ENCODE peak calls at places on chromosomes 3 and 15, in five cellular contexts. W is T-helper 9 cell, X is GM12865, J is NCI-H1436, M is tibial artery. L is an unnamed sample.

GRCh38 chr3:24240306-24240705 is 254.3 kb downstream of the THRB start:
- DNase-seq in W (no peak), X (no peak), J (no peak), M (no peak), L (no peak)

GRCh38 chr3:44845528-44846520 is 15.9 kb upstream of the TMEM42 start:
- DNase-seq in W (no peak), X (no peak), J (no peak), M (no peak), L (no peak)

GRCh38 chr3:42535981-42536784 is 33.7 kb downstream of the VIPR1 start:
- DNase-seq in W (peak), X (peak), J (no peak), M (no peak), L (no peak)

GRCh38 chr15:64571857-64572291 is 111.5 kb downstream of the ZNF609 start:
- DNase-seq in W (no peak), X (peak), J (no peak), M (no peak), L (no peak)

GRCh38 chr3:148882288-148882687 is 17.2 kb downstream of the CPA3 start:
- DNase-seq in W (no peak), X (no peak), J (no peak), M (no peak), L (no peak)

GRCh38 chr15:73851679-73852078 is 21.7 kb upstream of the TBC1D21 start:
- DNase-seq in W (peak), X (peak), J (no peak), M (no peak), L (no peak)

GRCh38 chr3:12265558-12265957 is 23.3 kb upstream of the PPARG start:
- DNase-seq in W (no peak), X (no peak), J (no peak), M (no peak), L (no peak)

GRCh38 chr3:153927107-153927506 is 194.1 kb upstream of the ARHGEF26 start:
- DNase-seq in W (no peak), X (peak), J (no peak), M (no peak), L (no peak)

GRCh38 chr3:116517308-116517707 is 72.0 kb upstream of the LSAMP start:
- DNase-seq in W (no peak), X (peak), J (no peak), M (no peak), L (no peak)

GRCh38 chr3:116777181-116777840 is 67.7 kb downstream of the TUSC7 start:
- DNase-seq in W (no peak), X (no peak), J (no peak), M (no peak), L (no peak)

GRCh38 chr15:49131403-49131802 is 24.0 kb downstream of the COPS2 start:
- DNase-seq in W (no peak), X (no peak), J (no peak), M (no peak), L (no peak)

GRCh38 chr15:65869954-65870871 is 922 bp downstream of the RAB11A start:
- DNase-seq in W (no peak), X (peak), J (no peak), M (peak), L (peak)

GRCh38 chr3:44966795-44967278 is 9.1 kb downstream of the ZDHHC3 start:
- DNase-seq in W (no peak), X (peak), J (no peak), M (no peak), L (no peak)

GRCh38 chr15:77986891-77987764 is 90.4 kb downstream of the TBC1D2B start:
- DNase-seq in W (no peak), X (no peak), J (no peak), M (peak), L (no peak)

GRCh38 chr3:180306691-180307090 is 270.0 kb upstream of the PEX5L start:
- DNase-seq in W (no peak), X (no peak), J (no peak), M (no peak), L (no peak)

GRCh38 chr15:97817266-97817890 is 143.1 kb upstream of the ARRDC4 start:
- DNase-seq in W (no peak), X (no peak), J (no peak), M (no peak), L (no peak)

GRCh38 chr15:95495033-95495541 is 835.4 kb upstream of the NR2F2 start:
- DNase-seq in W (no peak), X (no peak), J (no peak), M (peak), L (peak)

GRCh38 chr3:110928016-110928662 is 143.5 kb upstream of the NECTIN3 start:
- DNase-seq in W (no peak), X (no peak), J (no peak), M (no peak), L (no peak)

GRCh38 chr15:34609658-34610057 is 26.2 kb upstream of the GOLGA8B start:
- DNase-seq in W (no peak), X (peak), J (no peak), M (no peak), L (no peak)

GRCh38 chr3:143436231-143436930 is 316.8 kb downstream of the CHST2 start:
- DNase-seq in W (no peak), X (no peak), J (no peak), M (no peak), L (no peak)

GRCh38 chr3:151562901-151563300 is 102.0 kb upstream of the IGSF10 start:
- DNase-seq in W (no peak), X (no peak), J (no peak), M (no peak), L (no peak)

GRCh38 chr15:84764585-84764984 is 16.2 kb downstream of the ZNF592 start:
- DNase-seq in W (no peak), X (no peak), J (no peak), M (no peak), L (no peak)

GRCh38 chr3:61612211-61612995 is 51.0 kb downstream of the PTPRG start:
- DNase-seq in W (no peak), X (no peak), J (no peak), M (no peak), L (no peak)

GRCh38 chr3:11509175-11510000 is 134.3 kb downstream of the VGLL4 start:
- DNase-seq in W (no peak), X (no peak), J (no peak), M (peak), L (peak)

GRCh38 chr15:38768970-38769369 is 204.4 kb upstream of the RASGRP1 start:
- DNase-seq in W (no peak), X (peak), J (no peak), M (peak), L (no peak)

GRCh38 chr15:48447657-48448056 is 116.4 kb downstream of the DUT start:
- DNase-seq in W (no peak), X (no peak), J (no peak), M (no peak), L (no peak)

GRCh38 chr15:72481015-72481659 is 7.0 kb downstream of the ARIH1 start:
- DNase-seq in W (no peak), X (no peak), J (no peak), M (no peak), L (peak)

GRCh38 chr15:48306639-48307038 is 24.6 kb upstream of the DUT start:
- DNase-seq in W (no peak), X (no peak), J (no peak), M (no peak), L (no peak)

GRCh38 chr15:90035095-90035834 is 34.1 kb downstream of the ZNF710 start:
- DNase-seq in W (no peak), X (no peak), J (no peak), M (peak), L (peak)

GRCh38 chr3:133933097-133934024 is 37.7 kb upstream of the RAB6B start:
- DNase-seq in W (no peak), X (no peak), J (no peak), M (peak), L (no peak)

GRCh38 chr15:71683401-71684274 is 126.7 kb upstream of the NR2E3 start:
- DNase-seq in W (no peak), X (no peak), J (no peak), M (no peak), L (no peak)

GRCh38 chr15:24068102-24068501 is 381.0 kb upstream of the NDN start:
- DNase-seq in W (no peak), X (no peak), J (no peak), M (no peak), L (no peak)

GRCh38 chr15:75420698-75421097 is 30.8 kb downstream of the SIN3A start:
- DNase-seq in W (no peak), X (no peak), J (no peak), M (no peak), L (no peak)

GRCh38 chr3:128911911-128912310 is 32.5 kb downstream of the ACAD9 start:
- DNase-seq in W (no peak), X (no peak), J (no peak), M (no peak), L (no peak)

GRCh38 chr3:42036483-42036823 is 54.7 kb upstream of the TRAK1 start:
- DNase-seq in W (no peak), X (peak), J (no peak), M (no peak), L (no peak)

GRCh38 chr3:169259134-169259533 is 404.4 kb downstream of the MECOM start:
- DNase-seq in W (no peak), X (no peak), J (no peak), M (no peak), L (no peak)

L was measured in psoas muscle.